ENCODE peak calls at places on chromosomes 6 and 20, in nine cellular contexts. N, G, Q, A, R, C, F, D and Z are unnamed samples.

GRCh38 chr6:36686668-36687513 is 8.4 kb downstream of the CDKN1A start:
- DNase-seq in A (no peak), R (no peak), D (no peak), C (no peak), Q (no peak), N (no peak), F (peak; percentile 72), G (no peak), Z (no peak)

GRCh38 chr20:50151034-50151743 is 2.3 kb downstream of the PEDS1 start:
- DNase-seq in A (no peak), R (no peak), Q (no peak), N (no peak), C (no peak), G (peak; percentile 42), F (no peak), D (no peak), Z (no peak)

GRCh38 chr6:122028933-122029332 is 370.5 kb upstream of the HSF2 start:
- DNase-seq in C (no peak), F (no peak), Q (no peak), N (peak; percentile 68), G (no peak), D (no peak), A (no peak), R (no peak), Z (no peak)

GRCh38 chr6:135941275-135941674 is 89.8 kb downstream of the PDE7B start:
- DNase-seq in A (no peak), D (no peak), N (no peak), R (peak; percentile 46), F (no peak), Q (no peak), G (peak; percentile 67), C (no peak), Z (no peak)

GRCh38 chr6:72461144-72461543 is 160.7 kb upstream of the KCNQ5 start:
- DNase-seq in F (no peak), N (no peak), D (no peak), C (no peak), G (peak; percentile 34), Q (no peak), R (peak; percentile 60), A (no peak), Z (no peak)

GRCh38 chr6:89501239-89501638 is 68.3 kb downstream of the ANKRD6 start:
- DNase-seq in A (no peak), G (no peak), Q (no peak), F (no peak), C (no peak), D (peak; percentile 62), R (no peak), N (no peak), Z (no peak)

GRCh38 chr6:134835998-134836397 is 113.9 kb downstream of the ALDH8A1 start:
- DNase-seq in C (no peak), A (no peak), G (peak; percentile 7), N (no peak), D (no peak), F (no peak), Q (no peak), R (no peak), Z (no peak)

GRCh38 chr6:117932001-117932400 is 24.9 kb downstream of the SLC35F1 start:
- DNase-seq in F (no peak), D (no peak), N (no peak), C (no peak), Q (no peak), G (no peak), A (no peak), R (no peak), Z (no peak)

GRCh38 chr6:79450984-79451383 is 86.2 kb downstream of the LCA5 start:
- DNase-seq in N (no peak), G (no peak), C (no peak), A (no peak), F (no peak), D (no peak), R (no peak), Q (no peak), Z (no peak)

GRCh38 chr20:1477896-1478490 is 11.3 kb upstream of the NSFL1C start:
- DNase-seq in R (no peak), C (no peak), Q (no peak), N (no peak), A (no peak), D (no peak), G (no peak), F (no peak), Z (no peak)

GRCh38 chr6:118597636-118598035 is 49.5 kb downstream of the PLN start:
- DNase-seq in C (no peak), N (no peak), Q (no peak), A (no peak), F (no peak), G (no peak), R (no peak), D (no peak), Z (no peak)

GRCh38 chr6:36757206-36757605 is 59.6 kb downstream of the RAB44 start:
- DNase-seq in G (no peak), D (no peak), Q (no peak), A (no peak), C (no peak), N (no peak), R (no peak), F (no peak), Z (no peak)

GRCh38 chr6:170524188-170524535 is 28.9 kb downstream of the PSMB1 start:
- DNase-seq in F (no peak), A (no peak), Q (no peak), G (no peak), D (no peak), R (no peak), N (no peak), C (no peak), Z (no peak)

GRCh38 chr6:150146436-150146835 is 3.6 kb downstream of the PPP1R14C start:
- DNase-seq in N (no peak), C (no peak), R (no peak), D (no peak), G (no peak), F (no peak), Q (no peak), A (no peak), Z (no peak)

GRCh38 chr6:134517145-134517658 is 199.3 kb upstream of the SGK1 start:
- DNase-seq in D (no peak), F (peak; percentile 90), N (no peak), R (peak; percentile 90), Q (no peak), A (peak; percentile 81), G (peak; percentile 94), C (peak; percentile 28), Z (peak; percentile 72)

GRCh38 chr6:109491207-109491938 is 8.4 kb upstream of the ZBTB24 start:
- DNase-seq in G (no peak), Q (no peak), N (no peak), A (no peak), F (no peak), R (no peak), C (no peak), D (no peak), Z (no peak)

GRCh38 chr20:52060794-52061714 is 130.5 kb downstream of the ZFP64 start:
- DNase-seq in F (no peak), D (no peak), N (peak; percentile 12), Q (no peak), C (no peak), R (peak; percentile 26), G (peak; percentile 59), A (no peak), Z (no peak)
- TF ChIP-seq CTCF in F (no peak), D (peak; percentile 53), N (peak; percentile 58), Q (no peak), C (peak; percentile 43), R (peak; percentile 50), G (peak; percentile 43), A (no peak), Z (no peak)

GRCh38 chr6:130282234-130282995 is 59.7 kb upstream of the SAMD3 start:
- DNase-seq in G (peak; percentile 52), C (no peak), A (no peak), F (no peak), N (peak; percentile 10), Q (no peak), D (peak; percentile 14), R (peak; percentile 47), Z (no peak)
- TF ChIP-seq CTCF in G (peak; percentile 56), C (peak; percentile 35), A (no peak), F (no peak), N (peak; percentile 57), Q (peak; percentile 45), D (peak; percentile 81), R (peak; percentile 69), Z (no peak)

GRCh38 chr6:6685249-6685667 is 96.7 kb downstream of the LY86 start:
- DNase-seq in C (no peak), D (no peak), R (no peak), N (no peak), A (no peak), F (no peak), Q (no peak), G (no peak), Z (no peak)

GRCh38 chr6:6688283-6688682 is 99.8 kb downstream of the LY86 start:
- DNase-seq in G (peak; percentile 20), F (peak; percentile 9), Q (no peak), N (no peak), A (no peak), R (peak; percentile 37), D (no peak), C (no peak), Z (no peak)

GRCh38 chr6:6686176-6686575 is 97.7 kb downstream of the LY86 start:
- DNase-seq in F (peak; percentile 72), N (no peak), A (no peak), C (no peak), R (no peak), G (no peak), Q (no peak), D (no peak), Z (no peak)

GRCh38 chr6:6688951-6689350 is 100.4 kb downstream of the LY86 start:
- DNase-seq in R (no peak), C (no peak), G (peak; percentile 40), F (peak; percentile 54), A (no peak), N (no peak), Q (no peak), D (no peak), Z (no peak)

GRCh38 chr6:6686748-6687601 is 98.5 kb downstream of the LY86 start:
- DNase-seq in A (peak; percentile 92), N (peak; percentile 93), D (peak; percentile 60), F (peak; percentile 97), C (no peak), Q (no peak), G (peak; percentile 74), R (peak; percentile 53), Z (peak; percentile 88)
- TF ChIP-seq CTCF in A (no peak), N (no peak), D (no peak), F (no peak), C (no peak), Q (no peak), G (no peak), R (no peak), Z (no peak)

GRCh38 chr20:51451484-51451883 is 91.0 kb downstream of the NFATC2 start:
- DNase-seq in Q (no peak), R (no peak), G (no peak), C (no peak), A (no peak), F (no peak), N (no peak), D (no peak), Z (no peak)
- TF ChIP-seq CTCF in Q (no peak), R (no peak), G (no peak), C (no peak), A (no peak), F (no peak), N (no peak), D (no peak), Z (no peak)

DNA sequence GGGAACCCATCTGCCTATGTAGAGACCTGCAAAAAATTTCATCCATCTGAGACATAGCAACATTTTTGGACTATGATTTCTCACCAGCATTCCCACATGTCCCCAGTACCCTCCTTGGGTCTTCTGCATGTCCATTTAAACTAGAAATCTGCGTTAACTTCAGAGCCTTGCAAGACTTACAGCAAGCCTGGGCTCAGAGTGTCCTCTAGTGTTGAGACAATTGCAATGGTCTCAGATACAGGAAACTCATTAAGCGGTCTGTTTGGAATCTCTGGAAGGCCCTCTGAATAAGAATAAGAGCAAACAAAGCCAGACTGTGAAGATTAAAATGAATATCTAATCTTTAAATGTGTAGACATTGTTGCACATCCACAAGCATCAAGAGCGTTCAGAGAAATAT is 20.5 kb upstream of the PI3 start:
- DNase-seq in Q (no peak), C (no peak), D (no peak), R (no peak), G (peak; percentile 9), A (no peak), N (no peak), F (no peak), Z (no peak)
- TF ChIP-seq CTCF in Q (no peak), C (peak; percentile 10), D (no peak), R (no peak), G (no peak), A (no peak), N (no peak), F (no peak), Z (no peak)